ENCODE peak calls at places on chromosomes 4 and X, in eight cellular contexts. Z is stimulated activated CD8-positive, alpha-beta memory T cell treated with anti-CD3 and anti-CD28 coated beads, Interleukin-4, amount 100 ng/mL, for 1 hour; M is EL; C is LoVo; A is GM13977; J is gastrocnemius medialis; R is H9; T is uterus. V is an unnamed sample.

GRCh38 chrX:101973066-101973465 is 41.2 kb upstream of the ZMAT1 start:
- DNase-seq in R (no peak), M (peak), Z (no peak), T (no peak), A (no peak), C (no peak), J (no peak), V (no peak)

GRCh38 chrX:54479471-54480122 is 16.4 kb downstream of the FGD1 start:
- DNase-seq in C (no peak), M (no peak), Z (no peak), R (peak), A (no peak), J (no peak), T (no peak), V (no peak)

GRCh38 chr4:8552024-8552423 is 28.2 kb upstream of the GPR78 start:
- DNase-seq in C (no peak), A (no peak), J (no peak), R (no peak), Z (no peak), M (no peak), T (no peak), V (no peak)

GRCh38 chrX:20431486-20431885 is 164.8 kb upstream of the RPS6KA3 start:
- DNase-seq in C (no peak), M (no peak), Z (no peak), J (no peak), A (no peak), T (no peak), R (no peak), V (no peak)

GRCh38 chr4:187227907-187228699 is 504.4 kb upstream of the FAT1 start:
- DNase-seq in T (no peak), A (no peak), M (peak), Z (no peak), C (no peak), R (no peak), J (no peak), V (no peak)

GRCh38 chr4:173494013-173494970 is 35.7 kb downstream of the HAND2 start:
- DNase-seq in Z (no peak), R (peak), M (peak), A (peak), T (peak), J (peak), C (peak), V (no peak)

GRCh38 chr4:44425614-44426208 is 22.9 kb downstream of the KCTD8 start:
- DNase-seq in Z (no peak), T (no peak), M (no peak), C (peak), A (no peak), J (no peak), R (peak), V (peak)

GRCh38 chrX:131227608-131228007 is 61.5 kb downstream of the IGSF1 start:
- DNase-seq in J (no peak), T (no peak), C (no peak), Z (no peak), A (no peak), M (no peak), R (no peak), V (no peak)

GRCh38 chr4:7649411-7649740 is 214.6 kb upstream of the PSAPL1 start:
- DNase-seq in J (no peak), M (no peak), A (no peak), T (no peak), R (no peak), Z (no peak), C (no peak), V (no peak)

GRCh38 chr4:76950846-76951321 is 1.3 kb downstream of the SEPTIN11 start:
- DNase-seq in A (peak), M (no peak), T (no peak), Z (no peak), C (no peak), R (peak), J (no peak), V (no peak)

GRCh38 chr4:61572160-61572559 is 372.0 kb downstream of the ADGRL3 start:
- DNase-seq in M (no peak), T (no peak), J (no peak), C (peak), R (no peak), A (no peak), Z (no peak), V (no peak)

GRCh38 chrX:148133099-148133725 is 152.1 kb downstream of the FMR1NB start:
- DNase-seq in Z (no peak), J (no peak), A (no peak), R (no peak), M (no peak), C (no peak), T (no peak), V (no peak)

GRCh38 chr4:41541697-41542096 is 3.7 kb downstream of the LIMCH1 start:
- DNase-seq in A (no peak), Z (no peak), C (no peak), J (no peak), M (no peak), R (no peak), T (no peak), V (no peak)

GRCh38 chrX:116490091-116490490 is 27.3 kb upstream of the CT83 start:
- DNase-seq in M (no peak), T (no peak), J (no peak), Z (no peak), R (no peak), C (no peak), A (no peak), V (no peak)